ENCODE peak calls at places on chromosomes 1 and 21, in nine cellular contexts. H is IMR-90, V is K562, P is PC-3, S is GM23248, L is fibroblast of lung, O is astrocyte, Z is H9, A is HepG2. Y is an unnamed sample.

GRCh38 chr21:27572681-27573080 is 605.8 kb upstream of the ADAMTS5 start:
- DNase-seq in H (peak; percentile 90), V (no peak), P (peak; percentile 53), S (peak; percentile 92), L (peak; percentile 85), O (peak; percentile 81), Z (no peak), A (no peak), Y (peak; percentile 68)

GRCh38 chr1:21568006-21568746 is 59.0 kb downstream of the ALPL start:
- DNase-seq in H (peak; percentile 44), V (no peak), P (peak; percentile 72), S (peak; percentile 47), L (peak; percentile 83), O (peak; percentile 73), Z (no peak), A (no peak), Y (no peak)

GRCh38 chr21:15183712-15184353 is 119.0 kb upstream of the NRIP1 start:
- DNase-seq in H (no peak), V (no peak), P (no peak), S (no peak), L (no peak), O (no peak), Z (no peak), A (no peak), Y (no peak)

GRCh38 chr1:244412116-244412639 is 39.5 kb downstream of the ADSS2 start:
- DNase-seq in H (no peak), V (no peak), P (no peak), S (no peak), L (no peak), O (no peak), Z (no peak), A (no peak), Y (no peak)

GRCh38 chr1:168789501-168789900 is 60.5 kb upstream of the DPT start:
- DNase-seq in H (no peak), V (no peak), P (no peak), S (no peak), L (no peak), O (no peak), Z (no peak), A (no peak), Y (no peak)

GRCh38 chr1:43545686-43546387 is 15.2 kb downstream of the PTPRF start:
- DNase-seq in H (no peak), V (peak; percentile 73), P (peak; percentile 41), S (peak; percentile 44), L (no peak), O (no peak), Z (peak; percentile 97), A (peak; percentile 98), Y (no peak)

GRCh38 chr1:207097871-207098324 is 6.1 kb upstream of the C4BPA start:
- DNase-seq in H (no peak), V (no peak), P (peak; percentile 89), S (no peak), L (no peak), O (no peak), Z (no peak), A (no peak), Y (no peak)

GRCh38 chr21:42769183-42769819 is 110.0 kb downstream of the WDR4 start:
- DNase-seq in H (no peak), V (no peak), P (no peak), S (no peak), L (no peak), O (no peak), Z (no peak), A (no peak), Y (no peak)

GRCh38 chr1:196464545-196464944 is 143.7 kb downstream of the KCNT2 start:
- DNase-seq in H (peak; percentile 31), V (no peak), P (peak; percentile 25), S (peak; percentile 47), L (peak; percentile 67), O (peak; percentile 55), Z (no peak), A (no peak), Y (peak; percentile 84)

GRCh38 chr1:93528416-93528815 is 80.5 kb downstream of the FNBP1L start:
- DNase-seq in H (no peak), V (no peak), P (no peak), S (no peak), L (no peak), O (no peak), Z (no peak), A (no peak), Y (no peak)

GRCh38 chr1:5345556-5345955 is 646.7 kb downstream of the NPHP4 start:
- DNase-seq in H (no peak), V (no peak), P (no peak), S (no peak), L (no peak), O (no peak), Z (no peak), A (no peak), Y (no peak)

GRCh38 chr1:5342830-5343229 is 649.4 kb downstream of the NPHP4 start:
- DNase-seq in H (no peak), V (no peak), P (no peak), S (no peak), L (no peak), O (no peak), Z (no peak), A (no peak), Y (no peak)

GRCh38 chr1:5341471-5341870 is 650.8 kb downstream of the NPHP4 start:
- DNase-seq in H (no peak), V (no peak), P (no peak), S (no peak), L (no peak), O (no peak), Z (no peak), A (no peak), Y (no peak)

GRCh38 chr1:5342172-5342571 is 650.1 kb downstream of the NPHP4 start:
- DNase-seq in H (no peak), V (no peak), P (no peak), S (no peak), L (no peak), O (no peak), Z (no peak), A (no peak), Y (no peak)

DNA sequence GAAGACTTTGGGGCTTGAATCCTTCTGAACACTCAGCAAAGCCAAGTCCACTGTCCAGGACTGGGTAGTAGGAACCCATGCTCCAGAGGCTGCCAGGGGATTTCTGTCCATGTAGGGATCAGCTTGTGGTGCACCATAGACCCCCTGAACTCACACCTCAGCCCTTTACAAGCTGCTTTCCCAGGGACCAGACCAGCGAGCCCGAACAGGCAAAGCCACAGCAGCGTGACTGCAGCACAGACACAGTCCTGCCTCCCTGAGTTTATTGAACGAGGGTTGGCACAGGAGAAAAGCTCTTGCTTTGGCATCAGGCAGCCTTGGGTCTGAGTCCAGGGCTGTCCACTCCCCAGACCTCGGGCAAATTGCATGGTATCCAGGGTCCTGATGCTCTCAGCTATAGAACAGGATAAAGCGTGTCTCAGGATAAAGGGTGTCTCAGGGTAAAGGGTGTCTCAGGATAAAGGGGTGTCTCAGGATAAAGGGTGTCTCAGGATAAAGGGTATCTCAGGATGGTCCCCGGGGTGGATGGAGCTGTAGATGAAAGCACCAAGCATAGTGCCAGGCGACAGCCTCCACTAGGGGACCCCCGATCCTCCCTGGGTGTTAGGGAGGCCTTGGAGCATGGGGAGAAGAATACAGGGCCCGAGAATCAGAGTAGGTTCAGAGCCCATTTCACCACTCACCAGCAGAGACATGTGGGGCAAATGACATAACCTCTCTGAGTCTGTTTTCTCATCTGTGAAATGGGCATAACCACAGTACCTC is 648.8 kb downstream of the NPHP4 start:
- DNase-seq in H (no peak), V (no peak), P (no peak), S (no peak), L (no peak), O (no peak), Z (no peak), A (no peak), Y (no peak)
- H3K4me1 ChIP-seq in H (no peaks in the 10 kb centered on the region), V (no peaks in the 10 kb centered on the region), P (no peaks in the 10 kb centered on the region), S (no peaks in the 10 kb centered on the region), L (no peaks in the 10 kb centered on the region), O (no peaks in the 10 kb centered on the region), Z (no peaks in the 10 kb centered on the region), A (peaks cover 8% of the 10 kb centered on the region), Y (no peaks in the 10 kb centered on the region)

GRCh38 chr1:204643503-204643902 is 42.0 kb downstream of the LRRN2 start:
- DNase-seq in H (no peak), V (no peak), P (no peak), S (no peak), L (no peak), O (no peak), Z (no peak), A (no peak), Y (no peak)
- H3K9ac ChIP-seq in H (no peak overlapping the region), V (no peak overlapping the region), P (no peak overlapping the region), S (no peak overlapping the region), L (no peak overlapping the region), O (no peak overlapping the region), Z (no peak overlapping the region), A (no peak overlapping the region), Y (no peak overlapping the region)

GRCh38 chr21:26164311-26164710 is 6.3 kb downstream of the APP start:
- DNase-seq in H (no peak), V (no peak), P (no peak), S (no peak), L (no peak), O (no peak), Z (no peak), A (no peak), Y (no peak)

GRCh38 chr21:26162081-26162480 is 8.5 kb downstream of the APP start:
- DNase-seq in H (no peak), V (no peak), P (no peak), S (no peak), L (no peak), O (no peak), Z (no peak), A (no peak), Y (no peak)

GRCh38 chr21:26169061-26169610 is 1.4 kb downstream of the APP start:
- DNase-seq in H (peak; percentile 71), V (no peak), P (peak; percentile 70), S (peak; percentile 88), L (peak; percentile 72), O (peak; percentile 68), Z (peak; percentile 39), A (peak; percentile 41), Y (peak; percentile 82)

GRCh38 chr21:26167593-26167992 is 3.0 kb downstream of the APP start:
- DNase-seq in H (no peak), V (no peak), P (no peak), S (no peak), L (no peak), O (no peak), Z (no peak), A (no peak), Y (no peak)

GRCh38 chr21:26165331-26165730 is 5.2 kb downstream of the APP start:
- DNase-seq in H (no peak), V (no peak), P (peak; percentile 35), S (no peak), L (peak; percentile 49), O (no peak), Z (no peak), A (no peak), Y (no peak)
- H3K4me1 ChIP-seq in H (peaks cover 10% of the 10 kb centered on the region), V (no peaks in the 10 kb centered on the region), P (peaks cover 41% of the 10 kb centered on the region), S (peaks cover 23% of the 10 kb centered on the region), L (peaks cover 16% of the 10 kb centered on the region), O (peaks cover 24% of the 10 kb centered on the region), Z (peaks cover 8% of the 10 kb centered on the region), A (peaks cover 52% of the 10 kb centered on the region), Y (peaks cover 13% of the 10 kb centered on the region)

DNA sequence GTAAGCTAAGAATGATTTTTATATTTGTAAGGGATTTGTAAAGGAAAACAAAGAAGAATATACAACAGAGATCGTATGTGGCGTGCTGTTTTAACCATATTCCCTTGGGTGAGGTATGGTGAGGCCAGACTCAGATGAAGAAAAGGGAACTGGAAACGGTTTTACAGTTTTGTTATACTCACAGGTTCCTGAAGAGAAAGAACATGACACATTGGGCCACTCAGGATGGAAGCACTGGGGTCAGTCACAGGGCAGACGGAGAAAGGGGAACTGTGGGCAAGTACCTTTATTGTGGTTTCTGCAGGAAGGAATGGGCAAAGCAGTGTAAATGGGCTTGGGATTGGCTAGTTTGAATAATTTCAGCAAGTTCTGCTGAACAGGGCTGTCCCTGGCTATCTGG is 177.4 kb downstream of the LBR start:
- DNase-seq in H (no peak), V (no peak), P (no peak), S (no peak), L (peak; percentile 1), O (no peak), Z (no peak), A (no peak), Y (no peak)
- H3K9ac ChIP-seq in H (no peak overlapping the region), V (no peak overlapping the region), P (no peak overlapping the region), S (no peak overlapping the region), L (no peak overlapping the region), O (no peak overlapping the region), Z (no peak overlapping the region), A (no peak overlapping the region), Y (no peak overlapping the region)

Y was measured in adipocyte.